ENCODE peak calls at places on chromosomes 7 and 10, in four cellular contexts. H, W, A and X are unnamed samples.

GRCh38 chr7:2996141-2996540 is 47.5 kb downstream of the CARD11 start:
- DNase-seq in W (no peak), A (no peak), H (no peak), X (no peak)

GRCh38 chr10:45443101-45444009 is 69.3 kb downstream of the ALOX5 start:
- DNase-seq in H (no peak), W (no peak), A (no peak), X (no peak)

GRCh38 chr10:51430506-51430905 is 268.9 kb downstream of the CSTF2T start:
- DNase-seq in A (no peak), W (no peak), H (no peak), X (no peak)

GRCh38 chr10:119177708-119178370 is 773 bp downstream of the PRDX3 start:
- DNase-seq in W (no peak), A (no peak), H (no peak), X (no peak)

GRCh38 chr10:61752111-61753011 is 89.6 kb downstream of the CABCOCO1 start:
- DNase-seq in H (no peak), A (peak), W (no peak), X (peak)

GRCh38 chr7:90777075-90777864 is 181.1 kb downstream of the CDK14 start:
- DNase-seq in H (no peak), W (no peak), A (no peak), X (no peak)

GRCh38 chr7:91720255-91720937 is 160.1 kb downstream of the MTERF1 start:
- DNase-seq in H (no peak), W (no peak), A (no peak), X (no peak)

GRCh38 chr7:148849393-148850098 is 34.5 kb downstream of the EZH2 start:
- DNase-seq in W (no peak), H (no peak), A (no peak), X (peak)

GRCh38 chr10:95335933-95336699 is 45.3 kb upstream of the PDLIM1 start:
- DNase-seq in H (no peak), A (no peak), W (no peak), X (no peak)

GRCh38 chr7:101093907-101094306 is 8.6 kb downstream of the TRIM56 start:
- DNase-seq in A (no peak), H (no peak), W (no peak), X (no peak)

GRCh38 chr7:41994746-41995110 is 242.3 kb downstream of the GLI3 start:
- DNase-seq in W (no peak), A (no peak), H (no peak), X (no peak)

GRCh38 chr7:47227762-47228177 is 354.1 kb downstream of the TNS3 start:
- DNase-seq in W (peak), A (no peak), H (no peak), X (no peak)

GRCh38 chr10:86461963-86462804 is 59.4 kb downstream of the WAPL start:
- DNase-seq in W (no peak), A (no peak), H (no peak), X (no peak)

GRCh38 chr10:27252267-27253000 is 11.8 kb upstream of the ACBD5 start:
- DNase-seq in W (no peak), H (peak), A (no peak), X (peak)

GRCh38 chr10:30639946-30640786 is 10.6 kb upstream of the LYZL2 start:
- DNase-seq in H (no peak), A (peak), W (no peak), X (peak)

GRCh38 chr7:33824911-33825459 is 80.4 kb upstream of the BMPER start:
- DNase-seq in A (no peak), H (no peak), W (no peak), X (no peak)

GRCh38 chr7:99267530-99268360 is 4.9 kb upstream of the MYH16 start:
- DNase-seq in W (no peak), H (no peak), A (peak), X (no peak)

GRCh38 chr10:116198636-116199035 is 74.4 kb downstream of the GFRA1 start:
- DNase-seq in H (no peak), W (no peak), A (no peak), X (no peak)

GRCh38 chr10:59281861-59282260 is 80.5 kb downstream of the FAM13C start:
- DNase-seq in H (no peak), A (peak), W (no peak), X (no peak)

GRCh38 chr10:5419466-5420094 is 7.2 kb downstream of the NET1 start:
- DNase-seq in A (no peak), H (no peak), W (no peak), X (no peak)

GRCh38 chr7:97167176-97167575 is 49.7 kb downstream of the SDHAF3 start:
- DNase-seq in A (no peak), H (no peak), W (no peak), X (no peak)

GRCh38 chr10:130750441-130750840 is 561.1 kb downstream of the TCERG1L start:
- DNase-seq in W (no peak), H (no peak), A (no peak), X (no peak)

GRCh38 chr7:111409714-111410422 is 152.4 kb downstream of the IMMP2L start:
- DNase-seq in W (no peak), A (no peak), H (no peak), X (no peak)

GRCh38 chr10:132913559-132914115 is 28.7 kb downstream of the CFAP46 start:
- DNase-seq in W (no peak), A (no peak), H (no peak), X (no peak)

GRCh38 chr7:74656421-74656910 is 1.1 kb upstream of the GTF2I start:
- DNase-seq in A (peak), W (peak), H (peak), X (peak)